ENCODE peak calls at places on chromosomes 12 and 14, in nine cellular contexts. I is H4; U is activated naive CD8-positive, alpha-beta T cell treated with anti-CD3 and anti-CD28 coated beads, Interleukin-2, amount 50 U/mL, for 24 hours; Z is left cardiac atrium; B is non-pigmented ciliary epithelial cell; A is astrocyte of the spinal cord; O is HEK293T; H is amniotic stem cell; G is SHP77 treated with DMSO at 0.1 percent for 48 hours. J is an unnamed sample.

GRCh38 chr12:98743362-98743953 is 98.4 kb downstream of the APAF1 start:
- DNase-seq in I (no peak), U (peak), Z (no peak), B (no peak), A (no peak), O (peak), H (no peak), G (peak), J (peak)

GRCh38 chr14:50308363-50308762 is 3.7 kb downstream of the L2HGDH start:
- DNase-seq in I (no peak), U (no peak), Z (no peak), B (no peak), A (peak), O (no peak), H (no peak), G (no peak), J (no peak)

GRCh38 chr14:24430143-24430681 is 458 bp downstream of the KHNYN start:
- DNase-seq in I (no peak), U (peak), Z (peak), B (peak), A (peak), O (peak), H (peak), G (peak), J (no peak)

GRCh38 chr14:56331815-56332214 is 213.6 kb downstream of the PELI2 start:
- DNase-seq in I (no peak), U (no peak), Z (no peak), B (no peak), A (no peak), O (no peak), H (no peak), G (peak), J (peak)

GRCh38 chr12:93002278-93003054 is 73.4 kb upstream of the EEA1 start:
- DNase-seq in I (peak), U (no peak), Z (peak), B (peak), A (peak), O (no peak), H (peak), G (no peak), J (no peak)

GRCh38 chr14:99194736-99195135 is 77.3 kb downstream of the BCL11B start:
- DNase-seq in I (no peak), U (no peak), Z (no peak), B (no peak), A (no peak), O (no peak), H (no peak), G (no peak), J (no peak)

GRCh38 chr12:57475271-57476161 is 4.2 kb downstream of the ARHGAP9 start:
- DNase-seq in I (no peak), U (no peak), Z (peak), B (no peak), A (no peak), O (no peak), H (no peak), G (no peak), J (no peak)

GRCh38 chr14:100827751-100828447 is 2.0 kb downstream of the MEG3 start:
- DNase-seq in I (no peak), U (no peak), Z (no peak), B (peak), A (peak), O (no peak), H (peak), G (no peak), J (peak)